ENCODE peak calls at places on chromosomes 3 and 15, in four cellular contexts. X is PC-3, N is tibial artery, J is choroid plexus epithelial cell. T is an unnamed sample.

GRCh38 chr3:36792342-36792741 is 28.0 kb upstream of the DCLK3 start:
- DNase-seq in X (peak; percentile 67), N (no peak), J (peak; percentile 62), T (peak; percentile 39)

GRCh38 chr3:192857148-192857735 is 60.4 kb downstream of the MB21D2 start:
- DNase-seq in X (no peak), N (no peak), J (no peak), T (no peak)

GRCh38 chr3:130748520-130748919 is 1.9 kb upstream of the PIK3R4 start:
- DNase-seq in X (no peak), N (no peak), J (peak; percentile 16), T (no peak)

GRCh38 chr15:33045066-33045810 is 149.3 kb downstream of the FMN1 start:
- DNase-seq in X (no peak), N (no peak), J (peak; percentile 61), T (peak; percentile 27)

GRCh38 chr3:105195260-105195659 is 171.4 kb upstream of the ALCAM start:
- DNase-seq in X (peak; percentile 50), N (no peak), J (peak; percentile 67), T (peak; percentile 60)

GRCh38 chr3:112979244-112979832 is 4.4 kb upstream of the CD200R1 start:
- DNase-seq in X (peak; percentile 62), N (no peak), J (peak; percentile 58), T (peak; percentile 60)

GRCh38 chr15:82139823-82140268 is 94.0 kb upstream of the MEX3B start:
- DNase-seq in X (peak; percentile 69), N (no peak), J (peak; percentile 73), T (peak; percentile 74)

GRCh38 chr3:18424213-18424861 is 802 bp downstream of the SATB1 start:
- DNase-seq in X (no peak), N (peak; percentile 21), J (no peak), T (no peak)

GRCh38 chr3:66816110-66816761 is 181.9 kb upstream of the KBTBD8 start:
- DNase-seq in X (peak; percentile 58), N (no peak), J (peak; percentile 86), T (peak; percentile 75)

GRCh38 chr15:88912500-88912921 is 668 bp downstream of the MFGE8 start:
- DNase-seq in X (no peak), N (no peak), J (peak; percentile 51), T (peak; percentile 65)

GRCh38 chr3:171058058-171058457 is 31.5 kb upstream of the SLC2A2 start:
- DNase-seq in X (peak; percentile 14), N (no peak), J (peak; percentile 31), T (peak; percentile 85)

DNA sequence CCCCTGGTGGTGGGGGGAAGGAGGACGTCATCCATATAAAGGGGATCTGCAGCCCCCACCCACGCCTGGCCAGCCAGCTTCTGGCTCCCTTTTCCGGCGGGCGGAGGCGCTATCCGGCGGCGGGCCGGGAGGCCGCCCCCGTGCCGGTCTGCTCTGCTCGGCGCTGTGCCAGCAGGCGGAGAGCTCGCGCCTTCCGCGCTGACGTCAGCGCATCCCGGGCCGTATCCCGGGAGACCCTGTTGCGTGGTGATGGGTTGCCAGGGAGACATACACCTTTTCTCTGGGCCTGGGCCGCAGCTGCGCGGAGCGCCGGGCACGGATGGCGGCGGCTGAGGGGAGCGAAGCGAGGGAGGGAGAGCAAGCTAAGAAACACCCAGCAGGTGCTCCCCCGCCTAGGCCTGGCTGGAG is 1.1 kb downstream of the FAM131A start:
- DNase-seq in X (no peak), N (peak; percentile 83), J (peak; percentile 88), T (peak; percentile 91)
- H3K4me3 ChIP-seq in X (no peak overlapping the region), N (peak overlapping the region; percentile 94), J (peak overlapping the region; percentile 38), T (peak overlapping the region; percentile 49)

GRCh38 chr3:127484601-127485388 is 105.7 kb downstream of the TPRA1 start:
- DNase-seq in X (no peak), N (peak; percentile 5), J (no peak), T (no peak)
- TF ChIP-seq CTCF in X (no peak), N (no peak), J (no peak), T (no peak)

DNA sequence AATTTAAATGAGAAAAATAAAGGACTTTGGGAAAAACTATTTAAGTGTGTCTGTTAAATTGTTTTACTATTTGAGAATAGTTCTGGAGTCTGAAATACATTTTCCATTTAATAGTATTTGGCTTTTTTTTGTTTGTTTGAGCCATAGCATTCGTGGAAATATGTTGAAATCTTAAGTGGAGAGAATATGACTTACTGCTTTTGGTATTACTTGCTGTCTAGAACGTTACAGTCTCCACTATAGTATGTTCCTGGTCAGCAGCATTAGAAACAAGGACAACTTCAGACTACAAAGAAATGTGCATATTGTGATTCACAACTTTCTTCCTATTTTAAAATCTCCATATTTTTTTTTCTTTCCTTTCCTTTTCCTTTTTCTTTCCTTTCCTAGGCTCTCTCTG is 179.4 kb downstream of the GHSR start:
- DNase-seq in X (no peak), N (no peak), J (peak; percentile 45), T (peak; percentile 56)
- H3K4me3 ChIP-seq in X (no peak overlapping the region), N (no peak overlapping the region), J (no peak overlapping the region), T (no peak overlapping the region)

GRCh38 chr3:126113733-126114132 is 29.8 kb upstream of the SLC41A3 start:
- DNase-seq in X (no peak), N (peak; percentile 16), J (peak; percentile 23), T (no peak)
- TF ChIP-seq CTCF in X (peak; percentile 43), N (no peak), J (peak; percentile 51), T (peak; percentile 51)

GRCh38 chr3:51679318-51679717 is 8.3 kb downstream of the TEX264 start:
- DNase-seq in X (no peak), N (no peak), J (no peak), T (no peak)
- H3K4me3 ChIP-seq in X (no peak overlapping the region), N (no peak overlapping the region), J (no peak overlapping the region), T (no peak overlapping the region)

GRCh38 chr3:42148086-42148842 is 57.1 kb downstream of the TRAK1 start:
- DNase-seq in X (no peak), N (no peak), J (no peak), T (no peak)
- TF ChIP-seq CTCF in X (no peak), N (no peak), J (no peak), T (no peak)

GRCh38 chr15:92908369-92909057 is 8.4 kb downstream of the CHD2 start:
- DNase-seq in X (no peak), N (no peak), J (no peak), T (no peak)

GRCh38 chr15:92907229-92907628 is 7.1 kb downstream of the CHD2 start:
- DNase-seq in X (no peak), N (no peak), J (no peak), T (peak; percentile 52)

GRCh38 chr15:92909131-92909781 is 9.1 kb downstream of the CHD2 start:
- DNase-seq in X (no peak), N (no peak), J (peak; percentile 69), T (peak; percentile 65)

GRCh38 chr15:92906563-92907081 is 6.5 kb downstream of the CHD2 start:
- DNase-seq in X (peak; percentile 94), N (no peak), J (no peak), T (peak; percentile 73)

GRCh38 chr15:92907880-92908279 is 7.8 kb downstream of the CHD2 start:
- DNase-seq in X (peak; percentile 65), N (peak; percentile 78), J (peak; percentile 85), T (peak; percentile 90)
- H3K4me3 ChIP-seq in X (peak overlapping the region; percentile 48), N (peak overlapping the region; percentile 24), J (peak overlapping the region; percentile 15), T (no peak overlapping the region)

GRCh38 chr15:76588811-76589747 is 252.5 kb downstream of the ISL2 start:
- DNase-seq in X (no peak), N (no peak), J (no peak), T (no peak)
- TF ChIP-seq CTCF in X (no peak), N (no peak), J (no peak), T (no peak)

GRCh38 chr15:101121511-101122090 is 130.2 kb downstream of the CHSY1 start:
- DNase-seq in X (peak; percentile 12), N (peak; percentile 69), J (peak; percentile 76), T (peak; percentile 62)

GRCh38 chr15:101120961-101121360 is 130.9 kb downstream of the CHSY1 start:
- DNase-seq in X (no peak), N (no peak), J (no peak), T (no peak)

GRCh38 chr15:101123222-101123910 is 128.5 kb downstream of the CHSY1 start:
- DNase-seq in X (no peak), N (no peak), J (no peak), T (peak; percentile 53)

GRCh38 chr15:101122806-101123205 is 129.0 kb downstream of the CHSY1 start:
- DNase-seq in X (no peak), N (no peak), J (no peak), T (no peak)

DNA sequence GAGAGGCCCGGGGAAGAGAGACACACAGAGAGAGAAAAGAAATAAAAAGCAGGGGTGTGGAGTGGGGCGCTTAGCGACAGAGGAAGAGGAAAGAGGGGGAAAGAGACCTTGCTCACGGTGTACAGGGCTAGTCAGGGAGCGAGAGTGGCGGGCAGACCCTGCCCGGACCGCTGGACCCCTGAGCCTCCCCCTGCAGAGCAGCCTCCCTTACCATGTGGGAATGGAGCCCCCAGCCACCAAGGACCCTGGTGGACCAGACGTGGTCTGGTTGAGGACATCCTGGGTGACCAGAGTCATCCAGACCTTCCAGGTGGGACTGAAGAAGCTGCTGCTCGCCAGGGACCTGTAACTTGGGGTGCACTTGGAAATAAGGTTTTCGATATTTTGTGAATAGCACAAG is 129.6 kb downstream of the CHSY1 start:
- DNase-seq in X (no peak), N (no peak), J (no peak), T (no peak)
- H3K4me3 ChIP-seq in X (no peak overlapping the region), N (no peak overlapping the region), J (no peak overlapping the region), T (no peak overlapping the region)

DNA sequence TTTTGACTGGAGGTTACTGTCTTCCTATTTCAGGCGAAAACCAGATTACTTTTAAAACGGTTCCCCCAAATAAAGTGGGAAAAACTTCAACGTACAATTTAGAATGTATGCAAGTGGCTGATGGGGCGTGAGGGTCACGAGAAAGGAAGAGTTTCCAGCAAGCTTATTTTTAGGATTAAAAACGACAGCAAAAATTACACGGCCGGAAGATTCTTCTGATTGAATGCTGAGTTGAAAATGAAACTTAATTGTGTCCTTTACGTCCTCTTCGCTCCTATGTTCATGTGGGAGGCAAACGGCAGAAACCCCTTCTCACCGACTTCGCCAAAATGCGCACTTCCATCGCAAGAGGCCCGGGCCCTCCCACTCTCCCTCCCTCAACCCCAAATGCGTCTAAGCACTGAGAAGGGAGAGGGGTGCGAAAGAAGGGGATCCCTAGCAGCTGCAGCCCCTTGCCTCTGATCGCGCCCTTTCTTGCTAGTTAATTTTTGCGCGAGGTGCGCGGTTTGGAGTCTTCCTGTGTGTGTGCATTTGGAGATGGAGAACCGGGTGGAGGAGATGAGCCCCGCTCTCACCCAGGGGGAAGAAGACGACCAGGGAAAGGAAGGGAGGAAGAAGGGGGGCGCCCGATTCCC is 648 bp downstream of the CD47 start:
- DNase-seq in X (peak; percentile 34), N (peak; percentile 37), J (peak; percentile 51), T (peak; percentile 57)
- TF ChIP-seq CTCF in X (no peak), N (no peak), J (no peak), T (no peak)

T was measured in cardiac fibroblast.